ENCODE peak calls at places on chromosomes 5 and 9, in eight cellular contexts. Q, O, G, Z, W, D, Y and T are unnamed samples.

GRCh38 chr5:133114166-133114932 is 62.5 kb downstream of the HSPA4 start:
- ATAC-seq in Q (no peak), O (no peak), G (no peak), Z (no peak), W (no peak), D (peak), Y (no peak), T (no peak)

GRCh38 chr5:76457685-76458491 is 54.8 kb downstream of the IQGAP2 start:
- ATAC-seq in Q (no peak), O (peak), G (no peak), Z (no peak), W (peak), D (peak), Y (no peak), T (no peak)

GRCh38 chr5:31463341-31463740 is 68.6 kb downstream of the DROSHA start:
- ATAC-seq in Q (no peak), O (no peak), G (no peak), Z (no peak), W (peak), D (no peak), Y (no peak), T (no peak)

GRCh38 chr5:25489834-25490538 is 845.2 kb upstream of the CDH10 start:
- ATAC-seq in Q (no peak), O (no peak), G (no peak), Z (no peak), W (no peak), D (no peak), Y (no peak), T (no peak)

GRCh38 chr9:26975728-26976707 is 19.8 kb downstream of the IFT74 start:
- ATAC-seq in Q (peak), O (peak), G (peak), Z (peak), W (peak), D (peak), Y (peak), T (peak)

GRCh38 chr5:14726066-14726838 is 61.7 kb downstream of the OTULIN start:
- ATAC-seq in Q (peak), O (no peak), G (no peak), Z (no peak), W (no peak), D (no peak), Y (peak), T (no peak)

GRCh38 chr9:1454211-1454979 is 404.2 kb downstream of the DMRT2 start:
- ATAC-seq in Q (no peak), O (no peak), G (no peak), Z (no peak), W (peak), D (no peak), Y (no peak), T (no peak)

GRCh38 chr5:124650960-124651662 is 95.3 kb downstream of the ZNF608 start:
- ATAC-seq in Q (peak), O (no peak), G (peak), Z (peak), W (peak), D (no peak), Y (peak), T (peak)

GRCh38 chr5:99033014-99033931 is 104.5 kb upstream of the CHD1 start:
- ATAC-seq in Q (peak), O (peak), G (peak), Z (peak), W (peak), D (peak), Y (peak), T (no peak)

GRCh38 chr5:173744527-173744926 is 128.1 kb upstream of the BOD1 start:
- ATAC-seq in Q (no peak), O (no peak), G (no peak), Z (no peak), W (no peak), D (no peak), Y (no peak), T (no peak)

GRCh38 chr9:108816037-108816436 is 39.7 kb downstream of the ACTL7B start:
- ATAC-seq in Q (no peak), O (no peak), G (no peak), Z (no peak), W (peak), D (no peak), Y (no peak), T (no peak)

GRCh38 chr9:27367175-27367798 is 70.3 kb upstream of the EQTN start:
- ATAC-seq in Q (no peak), O (no peak), G (no peak), Z (no peak), W (no peak), D (no peak), Y (no peak), T (no peak)

GRCh38 chr9:6973762-6974161 is 216.0 kb downstream of the KDM4C start:
- ATAC-seq in Q (no peak), O (no peak), G (no peak), Z (no peak), W (peak), D (no peak), Y (no peak), T (no peak)

GRCh38 chr9:131667576-131667975 is 72.3 kb downstream of the RAPGEF1 start:
- ATAC-seq in Q (no peak), O (no peak), G (no peak), Z (no peak), W (no peak), D (no peak), Y (no peak), T (no peak)

GRCh38 chr9:90099262-90099982 is 494.6 kb downstream of the GADD45G start:
- ATAC-seq in Q (peak), O (peak), G (peak), Z (no peak), W (peak), D (no peak), Y (no peak), T (peak)

GRCh38 chr5:142192296-142192695 is 83.7 kb downstream of the NDFIP1 start:
- ATAC-seq in Q (no peak), O (no peak), G (no peak), Z (no peak), W (peak), D (no peak), Y (peak), T (no peak)

GRCh38 chr5:5079871-5080270 is 60.3 kb upstream of the ADAMTS16 start:
- ATAC-seq in Q (no peak), O (no peak), G (no peak), Z (no peak), W (no peak), D (no peak), Y (no peak), T (no peak)

GRCh38 chr9:106862115-106862945 is 636 bp upstream of the ZNF462 start:
- ATAC-seq in Q (peak), O (no peak), G (peak), Z (peak), W (peak), D (no peak), Y (peak), T (no peak)

GRCh38 chr9:35277649-35278359 is 116.0 kb downstream of the UNC13B start:
- ATAC-seq in Q (peak), O (no peak), G (no peak), Z (no peak), W (peak), D (no peak), Y (peak), T (peak)

GRCh38 chr9:129415031-129415953 is 205.6 kb downstream of the C9orf50 start:
- ATAC-seq in Q (no peak), O (no peak), G (peak), Z (no peak), W (peak), D (peak), Y (no peak), T (no peak)

GRCh38 chr9:129414377-129415021 is 206.4 kb downstream of the C9orf50 start:
- ATAC-seq in Q (peak), O (no peak), G (peak), Z (peak), W (peak), D (peak), Y (peak), T (peak)

GRCh38 chr9:129412814-129413536 is 207.9 kb downstream of the C9orf50 start:
- ATAC-seq in Q (peak), O (peak), G (peak), Z (peak), W (peak), D (peak), Y (peak), T (peak)

GRCh38 chr9:129411501-129412175 is 209.3 kb downstream of the C9orf50 start:
- ATAC-seq in Q (no peak), O (no peak), G (no peak), Z (no peak), W (no peak), D (no peak), Y (no peak), T (no peak)

DNA sequence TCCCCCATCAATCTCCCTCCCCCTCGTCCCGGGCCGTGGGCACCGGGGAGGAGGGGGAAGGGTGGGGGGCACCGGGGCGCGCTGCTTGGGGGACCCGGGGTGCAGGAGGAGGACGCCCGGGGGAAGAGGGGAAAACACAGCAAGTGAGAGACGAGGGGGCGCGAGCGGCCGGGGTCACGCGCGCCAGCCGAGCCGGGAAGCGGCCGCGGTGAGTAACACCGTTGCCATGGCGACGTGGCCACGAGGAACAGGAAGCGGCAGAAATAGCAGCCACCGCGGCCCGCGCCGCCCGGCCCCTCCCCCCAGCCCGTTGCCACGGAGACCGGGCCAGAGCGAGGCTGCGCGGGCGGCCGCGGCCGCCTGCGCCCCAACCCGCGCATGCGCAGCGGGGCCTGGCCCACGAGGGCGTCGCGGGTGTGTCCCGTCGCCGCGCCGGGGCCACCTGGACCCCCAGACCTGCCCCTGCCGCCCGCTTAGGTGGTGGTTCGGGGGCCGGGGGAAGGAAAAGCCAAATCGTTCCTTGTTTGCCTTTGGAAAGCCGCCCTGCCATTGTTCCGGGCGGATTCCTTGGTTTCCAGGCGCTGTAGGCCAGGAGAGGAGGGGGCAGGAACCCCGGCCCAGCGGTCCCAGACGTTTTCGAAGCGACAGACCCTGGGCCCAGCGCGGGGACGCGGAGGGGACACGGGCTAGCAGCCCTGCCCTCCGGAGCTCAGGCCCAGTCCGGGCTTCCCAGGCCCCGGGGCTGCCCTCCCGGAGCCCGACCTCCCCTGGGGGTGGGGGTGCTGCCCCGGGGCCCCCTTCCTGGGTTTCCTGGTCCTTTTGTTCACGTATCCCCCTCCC is 207.1 kb downstream of the C9orf50 start:
- ATAC-seq in Q (peak), O (peak), G (peak), Z (peak), W (peak), D (peak), Y (peak), T (peak)
- TF ChIP-seq POLR2A in Q (peak), O (peak), G (no peak), Z (peak), W (peak), D (peak), Y (peak), T (peak)

DNA sequence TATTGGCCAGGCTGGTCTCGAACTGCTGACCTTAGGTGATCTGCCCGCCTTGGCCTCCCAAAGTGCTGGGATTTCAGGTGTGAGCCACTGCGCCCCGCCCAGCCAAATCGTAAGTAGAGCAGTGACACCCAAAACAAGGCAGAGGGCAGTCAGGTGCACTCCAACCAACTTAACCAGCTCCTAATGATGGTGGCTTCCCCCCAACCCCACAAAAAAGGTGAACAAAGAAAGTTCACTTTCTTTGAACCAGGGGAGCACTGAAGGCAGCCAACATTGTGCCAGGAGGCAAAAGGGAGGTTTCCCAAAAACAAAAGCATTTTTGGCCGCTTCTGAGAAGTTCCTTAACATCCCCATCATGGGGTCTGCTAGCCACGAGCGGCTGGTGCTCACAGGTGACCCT is 9.6 kb downstream of the GMCL2 start:
- ATAC-seq in Q (no peak), O (no peak), G (no peak), Z (peak), W (no peak), D (peak), Y (no peak), T (no peak)
- TF ChIP-seq POLR2A in Q (no peak), O (no peak), G (no peak), Z (no peak), W (no peak), D (no peak), Y (no peak), T (no peak)

GRCh38 chr9:137085918-137086530 is 761 bp upstream of the MAN1B1 start:
- ATAC-seq in Q (peak), O (peak), G (peak), Z (peak), W (peak), D (peak), Y (peak), T (peak)

GRCh38 chr9:137084526-137084925 is 2.3 kb upstream of the MAN1B1 start:
- ATAC-seq in Q (no peak), O (no peak), G (no peak), Z (no peak), W (no peak), D (no peak), Y (no peak), T (no peak)

GRCh38 chr9:137087409-137087925 is 682 bp downstream of the MAN1B1 start:
- ATAC-seq in Q (no peak), O (no peak), G (no peak), Z (no peak), W (no peak), D (peak), Y (no peak), T (no peak)

GRCh38 chr9:137088121-137088520 is 1.3 kb downstream of the MAN1B1 start:
- ATAC-seq in Q (no peak), O (no peak), G (no peak), Z (no peak), W (no peak), D (no peak), Y (no peak), T (no peak)

DNA sequence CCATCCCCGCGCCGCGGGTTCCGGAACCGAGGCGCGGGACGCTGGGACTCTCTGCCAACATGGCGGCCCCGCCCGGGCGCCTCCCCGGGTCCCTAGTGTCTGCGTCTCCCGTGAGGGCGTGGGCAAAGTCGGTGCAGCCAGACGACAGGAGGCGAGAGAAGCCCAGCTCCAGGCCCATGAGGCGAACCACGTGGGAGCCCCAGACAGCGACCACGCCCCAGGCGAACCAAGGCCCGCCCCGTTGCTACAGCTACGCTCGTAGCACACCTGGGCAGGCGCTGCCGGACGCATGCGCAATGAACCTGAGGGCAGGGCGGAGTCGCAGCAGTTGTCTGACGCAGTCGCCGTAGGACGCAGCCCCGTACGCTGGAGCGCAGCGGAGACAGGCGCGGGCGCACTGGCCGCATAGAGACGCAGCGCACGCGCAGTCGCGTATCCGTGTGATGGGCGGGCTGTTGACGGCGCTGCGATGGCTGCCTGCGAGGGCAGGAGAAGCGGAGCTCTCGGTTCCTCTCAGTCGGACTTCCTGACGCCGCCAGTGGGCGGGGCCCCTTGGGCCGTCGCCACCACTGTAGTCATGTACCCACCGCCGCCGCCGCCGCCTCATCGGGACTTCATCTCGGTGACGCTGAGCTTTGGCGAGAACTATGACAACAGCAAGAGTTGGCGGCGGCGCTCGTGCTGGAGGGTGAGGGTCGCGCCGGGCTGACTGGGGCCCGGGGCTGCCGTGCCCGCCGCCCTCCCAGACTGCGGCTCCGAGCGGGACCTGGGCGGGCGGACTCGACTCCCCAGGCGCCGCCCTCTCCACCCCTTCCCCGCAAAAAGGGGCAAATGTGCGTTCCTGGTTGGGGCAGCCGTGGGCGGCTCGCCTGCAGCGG is at the start of gene MAN1B1:
- ATAC-seq in Q (peak), O (peak), G (peak), Z (peak), W (peak), D (peak), Y (peak), T (peak)
- TF ChIP-seq POLR2A in Q (no peak), O (peak), G (peak), Z (no peak), W (peak), D (peak), Y (peak), T (peak)

GRCh38 chr9:70480405-70480980 is 66.0 kb upstream of the KLF9 start:
- ATAC-seq in Q (peak), O (peak), G (no peak), Z (no peak), W (peak), D (no peak), Y (peak), T (peak)
- TF ChIP-seq POLR2A in Q (peak), O (peak), G (no peak), Z (no peak), W (peak), D (no peak), Y (peak), T (peak)